ENCODE peak calls at places on chromosomes 5 and 9, in six cellular contexts. H, K, Q, X, E and C are unnamed samples.

GRCh38 chr9:26292943-26293342 is 599.7 kb downstream of the CAAP1 start:
- DNase-seq in X (no peak), K (no peak), H (peak; percentile 45), E (no peak), Q (no peak), C (no peak)

GRCh38 chr5:10591159-10591558 is 27.3 kb downstream of the ANKRD33B start:
- DNase-seq in H (no peak), E (no peak), Q (no peak), X (no peak), K (no peak), C (no peak)

GRCh38 chr5:120717381-120717780 is 253.3 kb downstream of the PRR16 start:
- DNase-seq in H (no peak), X (no peak), K (no peak), Q (no peak), E (no peak), C (no peak)

GRCh38 chr5:93587919-93588585 is 5.0 kb downstream of the NR2F1 start:
- DNase-seq in K (peak; percentile 65), E (no peak), X (no peak), Q (no peak), H (no peak), C (no peak)

GRCh38 chr5:111017731-111018130 is 53.8 kb upstream of the TSLP start:
- DNase-seq in K (no peak), E (no peak), X (no peak), Q (no peak), H (no peak), C (no peak)

GRCh38 chr5:37834542-37835399 is 5.1 kb downstream of the GDNF start:
- DNase-seq in H (no peak), X (peak; percentile 57), K (peak; percentile 77), E (peak; percentile 38), Q (peak; percentile 23), C (no peak)

GRCh38 chr9:119370816-119371215 is 1.6 kb upstream of the BRINP1 start:
- DNase-seq in X (peak; percentile 92), E (peak; percentile 88), K (peak; percentile 87), H (peak; percentile 13), Q (peak; percentile 70), C (peak; percentile 59)

GRCh38 chr5:168301593-168302388 is 10.3 kb downstream of the WWC1 start:
- DNase-seq in K (peak; percentile 49), X (no peak), Q (no peak), E (no peak), H (peak; percentile 91), C (no peak)

GRCh38 chr5:173205921-173206320 is 29.1 kb downstream of the NKX2-5 start:
- DNase-seq in X (no peak), K (no peak), H (no peak), E (no peak), Q (no peak), C (no peak)

GRCh38 chr5:147822686-147823491 is 8.6 kb downstream of the SPINK1 start:
- DNase-seq in E (peak; percentile 82), X (peak; percentile 32), Q (no peak), K (peak; percentile 88), H (peak; percentile 69), C (peak; percentile 37)

GRCh38 chr5:146675700-146676099 is 159.7 kb upstream of the GPR151 start:
- DNase-seq in Q (no peak), E (no peak), H (no peak), K (no peak), X (peak; percentile 13), C (no peak)

GRCh38 chr5:93653716-93654115 is 70.7 kb downstream of the NR2F1 start:
- DNase-seq in H (no peak), X (no peak), K (no peak), E (no peak), Q (no peak), C (no peak)

GRCh38 chr9:128588581-128589233 is 36.3 kb downstream of the SPTAN1 start:
- DNase-seq in Q (no peak), H (no peak), E (no peak), K (no peak), X (no peak), C (no peak)

GRCh38 chr5:137730331-137730730 is 5.6 kb downstream of the KLHL3 start:
- DNase-seq in Q (no peak), E (no peak), H (no peak), X (no peak), K (no peak), C (no peak)

DNA sequence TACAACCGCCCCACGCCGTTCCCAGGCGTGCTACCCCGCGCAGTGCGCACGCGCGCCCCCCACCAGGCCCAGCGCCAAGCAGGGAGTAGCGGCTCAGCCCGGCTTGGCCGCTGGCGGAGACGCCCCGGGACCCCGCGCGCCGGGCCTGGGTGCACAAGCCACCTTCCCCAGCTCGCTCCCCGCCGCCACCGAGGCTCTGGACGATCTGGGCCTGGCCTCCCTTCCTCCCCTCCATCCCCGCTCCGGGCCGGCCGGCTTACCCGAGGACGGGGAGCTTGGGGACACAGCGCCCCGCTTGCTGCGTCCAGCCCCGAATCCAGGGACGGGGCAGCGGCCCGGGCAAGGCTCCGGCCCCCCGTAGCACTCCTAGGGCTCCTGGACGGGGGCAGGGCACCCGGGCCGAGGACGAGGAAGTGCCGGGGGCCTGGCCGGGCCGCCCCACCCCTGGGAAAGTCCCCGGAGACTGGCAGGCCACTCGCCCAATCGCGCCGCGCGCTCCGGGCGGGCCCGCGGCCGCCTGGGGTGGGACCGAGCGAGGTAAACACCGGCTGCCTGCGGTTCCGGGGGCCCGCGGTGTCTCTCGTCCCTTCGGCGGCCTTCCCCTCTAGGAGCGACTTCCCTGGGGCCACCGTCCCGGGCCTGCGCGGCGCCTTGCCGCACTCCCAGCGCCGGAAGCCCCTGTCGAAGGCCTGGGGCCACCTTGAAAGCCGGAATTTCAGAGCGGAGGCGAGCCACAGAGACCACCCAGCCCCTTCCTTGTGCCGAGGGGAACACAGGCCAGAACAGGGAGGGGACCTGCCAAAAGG is at the start of gene TNIP1:
- DNase-seq in Q (peak; percentile 88), E (peak; percentile 91), X (peak; percentile 92), H (peak; percentile 93), K (peak; percentile 81), C (peak; percentile 79)
- TF ChIP-seq CTCF in Q (no peak), E (no peak), X (no peak), H (no peak), K (no peak), C (no peak)

GRCh38 chr5:103541114-103541513 is 21.5 kb downstream of the NUDT12 start:
- DNase-seq in E (no peak), X (no peak), H (no peak), Q (no peak), K (no peak), C (no peak)
- TF ChIP-seq CTCF in E (no peak), X (no peak), H (no peak), Q (no peak), K (no peak), C (no peak)

GRCh38 chr9:17799383-17799782 is 220.5 kb downstream of the SH3GL2 start:
- DNase-seq in E (no peak), X (no peak), H (no peak), K (no peak), Q (no peak), C (no peak)

GRCh38 chr9:17800397-17800796 is 221.5 kb downstream of the SH3GL2 start:
- DNase-seq in H (no peak), K (no peak), E (no peak), Q (no peak), X (no peak), C (no peak)

GRCh38 chr9:17807670-17808282 is 228.9 kb downstream of the SH3GL2 start:
- DNase-seq in Q (no peak), K (no peak), E (no peak), H (no peak), X (no peak), C (no peak)

DNA sequence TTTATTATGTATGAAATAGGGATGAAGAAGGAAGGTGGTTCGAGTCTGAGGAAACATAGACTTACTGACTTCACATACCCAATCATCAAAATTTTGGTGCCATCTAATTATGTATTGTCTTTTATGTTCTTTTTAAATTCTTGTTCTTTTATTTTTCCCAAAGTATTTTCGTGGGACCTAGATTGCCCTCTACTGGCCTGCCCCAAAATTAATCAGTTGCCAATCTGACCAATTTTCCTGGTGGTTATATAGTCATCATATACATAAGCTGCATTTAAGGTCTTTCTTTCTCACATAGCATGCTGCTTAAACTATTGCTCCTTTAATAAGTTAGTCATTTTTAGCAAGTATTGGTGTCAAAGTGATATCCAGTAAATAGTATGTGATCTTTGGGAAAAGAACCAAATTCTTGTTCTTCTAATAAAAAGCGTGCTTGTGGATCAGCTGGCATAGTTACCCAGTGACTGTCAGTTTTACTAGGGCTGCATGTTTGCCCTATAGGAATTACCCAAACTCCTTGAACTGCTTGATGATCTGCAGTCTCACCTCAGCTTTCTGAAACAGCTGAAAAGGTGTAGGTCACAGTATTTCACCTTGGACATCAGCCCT is 223.5 kb downstream of the SH3GL2 start:
- DNase-seq in K (peak; percentile 38), X (no peak), Q (no peak), H (peak; percentile 4), E (no peak), C (no peak)
- TF ChIP-seq CTCF in K (peak; percentile 64), X (peak; percentile 50), Q (peak; percentile 50), H (peak; percentile 54), E (peak; percentile 63), C (peak; percentile 63)

GRCh38 chr9:90890146-90890545 is 88.5 kb downstream of the SYK start:
- DNase-seq in H (no peak), E (peak; percentile 27), Q (no peak), X (peak; percentile 20), K (peak; percentile 60), C (no peak)
- TF ChIP-seq CTCF in H (no peak), E (peak; percentile 11), Q (peak; percentile 54), X (peak; percentile 36), K (peak; percentile 35), C (no peak)

GRCh38 chr9:131348631-131349521 is 45.0 kb upstream of the PRRC2B start:
- DNase-seq in K (peak; percentile 52), H (peak; percentile 37), X (no peak), E (no peak), Q (no peak), C (no peak)
- TF ChIP-seq CTCF in K (peak; percentile 56), H (peak; percentile 15), X (no peak), E (peak; percentile 9), Q (peak; percentile 32), C (no peak)

GRCh38 chr5:5882706-5883105 is 460.2 kb downstream of the ICE1 start:
- DNase-seq in X (no peak), K (no peak), H (no peak), Q (no peak), E (no peak), C (no peak)

GRCh38 chr5:5880364-5880763 is 457.9 kb downstream of the ICE1 start:
- DNase-seq in H (no peak), X (no peak), K (no peak), E (no peak), Q (no peak), C (no peak)

GRCh38 chr5:5883116-5883515 is 460.6 kb downstream of the ICE1 start:
- DNase-seq in Q (no peak), K (no peak), E (no peak), X (no peak), H (no peak), C (no peak)

GRCh38 chr5:5883562-5883961 is 461.1 kb downstream of the ICE1 start:
- DNase-seq in Q (no peak), E (no peak), X (no peak), K (no peak), H (no peak), C (no peak)

GRCh38 chr5:5881294-5881693 is 458.8 kb downstream of the ICE1 start:
- DNase-seq in X (peak; percentile 23), E (peak; percentile 43), K (peak; percentile 79), H (no peak), Q (peak; percentile 27), C (no peak)
- TF ChIP-seq CTCF in X (peak; percentile 28), E (no peak), K (peak; percentile 92), H (no peak), Q (peak; percentile 57), C (no peak)